ENCODE peak calls at places on chromosomes 1 and 21, in six cellular contexts. W is fibroblast of mammary gland; C is CD8-positive, alpha-beta T cell; M is fibroblast of pulmonary artery; R is right lobe of liver; L is body of pancreas. N is an unnamed sample.

GRCh38 chr1:46614604-46614984 is 2.0 kb downstream of the MOB3C start:
- DNase-seq in M (no peak), L (no peak), R (peak; percentile 46), C (no peak), W (no peak), N (no peak)

GRCh38 chr1:212973899-212974298 is 23.6 kb downstream of the VASH2 start:
- DNase-seq in C (no peak), W (no peak), M (no peak), L (no peak), R (peak; percentile 16), N (no peak)

GRCh38 chr1:66182551-66183178 is 351.3 kb upstream of the SGIP1 start:
- DNase-seq in M (peak; percentile 94), R (no peak), W (peak; percentile 92), L (no peak), C (no peak), N (peak; percentile 81)

GRCh38 chr1:42178249-42178648 is 13.7 kb upstream of the GUCA2A start:
- DNase-seq in C (no peak), W (no peak), M (peak; percentile 29), L (no peak), R (no peak), N (peak; percentile 20)

GRCh38 chr1:183191833-183192232 is 5.8 kb downstream of the LAMC2 start:
- DNase-seq in C (no peak), R (no peak), L (no peak), M (peak; percentile 72), W (peak; percentile 93), N (peak; percentile 97)

GRCh38 chr1:110668523-110668922 is 6.2 kb downstream of the KCNA3 start:
- DNase-seq in M (no peak), R (no peak), L (no peak), W (no peak), C (no peak), N (no peak)

GRCh38 chr1:204560590-204560989 is 44.4 kb downstream of the MDM4 start:
- DNase-seq in C (no peak), W (peak; percentile 15), R (no peak), L (no peak), M (peak; percentile 43), N (peak; percentile 50)

GRCh38 chr1:182786223-182787001 is 3.2 kb upstream of the NPL start:
- DNase-seq in M (peak; percentile 86), W (peak; percentile 79), C (no peak), L (peak; percentile 59), R (peak; percentile 68), N (peak; percentile 86)

GRCh38 chr1:47915677-47916353 is 81.4 kb downstream of the TRABD2B start:
- DNase-seq in M (no peak), W (no peak), L (no peak), C (no peak), R (no peak), N (no peak)

GRCh38 chr1:30748699-30749401 is 8.7 kb downstream of the LAPTM5 start:
- DNase-seq in R (no peak), M (peak; percentile 25), L (no peak), W (peak; percentile 20), C (no peak), N (no peak)

GRCh38 chr1:170929835-170930554 is 5.3 kb upstream of the MROH9 start:
- DNase-seq in W (peak; percentile 81), R (no peak), L (peak; percentile 12), C (no peak), M (peak; percentile 73), N (peak; percentile 85)

GRCh38 chr1:165497444-165498013 is 46.3 kb upstream of the LRRC52 start:
- DNase-seq in L (no peak), W (no peak), M (no peak), C (no peak), R (no peak), N (no peak)

GRCh38 chr1:2108213-2108876 is 58.1 kb downstream of the PRKCZ start:
- DNase-seq in W (peak; percentile 46), M (peak; percentile 50), R (no peak), L (no peak), C (no peak), N (peak; percentile 64)

GRCh38 chr21:45444385-45444784 is 39.4 kb downstream of the COL18A1 start:
- DNase-seq in W (no peak), C (no peak), L (no peak), R (no peak), M (no peak), N (no peak)

GRCh38 chr1:52266507-52266906 is 99.5 kb downstream of the CC2D1B start:
- DNase-seq in M (no peak), C (no peak), R (no peak), L (no peak), W (no peak), N (no peak)

GRCh38 chr1:6724517-6725141 is 23.0 kb upstream of the DNAJC11 start:
- DNase-seq in M (peak; percentile 93), L (no peak), C (no peak), W (peak; percentile 28), R (no peak), N (peak; percentile 67)

GRCh38 chr1:174938306-174939000 is 61.3 kb upstream of the CACYBP start:
- DNase-seq in R (no peak), W (no peak), M (peak; percentile 26), C (no peak), L (no peak), N (peak; percentile 18)

GRCh38 chr21:40546657-40547056 is 300.3 kb downstream of the DSCAM start:
- DNase-seq in W (no peak), R (no peak), C (no peak), M (no peak), L (no peak), N (no peak)

GRCh38 chr1:183205196-183205781 is 19.2 kb downstream of the LAMC2 start:
- DNase-seq in W (peak; percentile 78), M (peak; percentile 96), L (no peak), R (peak; percentile 67), C (no peak), N (peak; percentile 84)

GRCh38 chr1:70084314-70084915 is 121.0 kb downstream of the LRRC40 start:
- DNase-seq in W (peak; percentile 49), C (no peak), L (no peak), M (peak; percentile 45), R (no peak), N (peak; percentile 81)

GRCh38 chr21:21764281-21764680 is 766.1 kb downstream of the NCAM2 start:
- DNase-seq in R (no peak), L (no peak), W (no peak), C (no peak), M (no peak), N (no peak)

GRCh38 chr21:24290151-24290833 is 1317.0 kb downstream of the MRPL39 start:
- DNase-seq in M (no peak), L (no peak), R (no peak), W (no peak), C (peak; percentile 4), N (no peak)

GRCh38 chr1:226690460-226690982 is 48.6 kb downstream of the ITPKB start:
- DNase-seq in C (no peak), L (no peak), M (peak; percentile 50), W (no peak), R (no peak), N (no peak)

GRCh38 chr1:54126271-54126815 is 26.5 kb downstream of the CDCP2 start:
- DNase-seq in C (no peak), W (peak; percentile 56), L (peak; percentile 59), M (peak; percentile 16), R (no peak), N (peak; percentile 24)

GRCh38 chr1:196516373-196516772 is 91.9 kb downstream of the KCNT2 start:
- DNase-seq in M (no peak), W (no peak), R (no peak), L (no peak), C (no peak), N (no peak)

GRCh38 chr1:71804140-71804539 is 478.2 kb downstream of the NEGR1 start:
- DNase-seq in C (no peak), M (no peak), W (peak; percentile 7), R (no peak), L (peak; percentile 19), N (no peak)

DNA sequence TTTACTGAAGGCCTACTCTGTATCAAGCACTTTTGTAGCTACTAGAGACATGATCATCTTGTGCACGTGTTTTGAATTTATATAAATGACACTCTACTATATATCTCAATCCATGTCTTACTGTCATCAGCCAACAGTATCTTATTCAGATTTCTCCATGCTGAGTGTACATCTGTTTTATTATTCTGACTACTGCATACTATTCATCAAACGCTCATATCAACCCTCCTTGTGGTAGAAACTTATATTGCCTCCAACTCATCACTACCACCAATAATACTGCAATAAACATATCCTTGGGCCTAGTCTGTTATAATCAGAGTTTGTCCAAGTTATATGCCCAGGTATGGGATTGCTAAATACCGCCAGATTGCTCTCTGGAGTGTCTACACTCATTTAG is 81.6 kb upstream of the IRF2BP2 start:
- DNase-seq in L (no peak), C (no peak), M (peak; percentile 36), R (no peak), W (peak; percentile 62), N (peak; percentile 28)
- TF ChIP-seq CTCF in L (peak; percentile 12), C (peak; percentile 23), M (peak; percentile 26), R (no peak), W (peak; percentile 46), N (peak; percentile 43)

GRCh38 chr1:227815468-227816409 is at the start of gene PRSS38:
- DNase-seq in L (no peak), C (no peak), M (no peak), R (no peak), W (no peak), N (no peak)
- H3K4me3 ChIP-seq in L (no peak within 1 kb of the TSS), C (no peak within 1 kb of the TSS), M (no peak within 1 kb of the TSS), R (no peak within 1 kb of the TSS), W (no peak within 1 kb of the TSS), N (no peak within 1 kb of the TSS)

GRCh38 chr1:89834078-89834704 is 13.4 kb downstream of the LRRC8D start:
- DNase-seq in L (no peak), C (no peak), R (no peak), M (no peak), W (no peak), N (no peak)
- TF ChIP-seq CTCF in L (no peak), C (no peak), R (no peak), M (no peak), W (no peak), N (no peak)

GRCh38 chr1:109564189-109564878 is 15.9 kb downstream of the GNAI3 start:
- DNase-seq in C (no peak), M (no peak), W (no peak), R (no peak), L (no peak), N (no peak)
- H3K4me3 ChIP-seq in C (no peak overlapping the region), M (no peak overlapping the region), W (no peak overlapping the region), R (no peak overlapping the region), L (no peak overlapping the region), N (no peak overlapping the region)

GRCh38 chr1:111778066-111778465 is 22.4 kb downstream of the DDX20 start:
- DNase-seq in W (no peak), R (no peak), M (no peak), L (no peak), C (no peak), N (no peak)

GRCh38 chr1:111778541-111779051 is 22.9 kb downstream of the DDX20 start:
- DNase-seq in R (no peak), C (no peak), M (peak; percentile 32), L (no peak), W (no peak), N (no peak)

GRCh38 chr1:111777301-111777700 is 21.6 kb downstream of the DDX20 start:
- DNase-seq in R (no peak), C (no peak), M (no peak), L (no peak), W (no peak), N (no peak)

GRCh38 chr1:111776397-111776796 is 20.7 kb downstream of the DDX20 start:
- DNase-seq in R (no peak), W (no peak), M (peak; percentile 9), C (no peak), L (no peak), N (no peak)

GRCh38 chr1:111776861-111777260 is 21.2 kb downstream of the DDX20 start:
- DNase-seq in R (no peak), L (no peak), M (no peak), C (no peak), W (no peak), N (no peak)
- TF ChIP-seq CTCF in R (no peak), L (no peak), M (no peak), C (no peak), W (no peak), N (no peak)